ENCODE peak calls at places on chromosomes 11 and 22, in ten cellular contexts. One of them, this sample, is unnamed.
A peak's percentile ranks its signal among the peaks of the same experiment; 100 is the strongest.

GRCh38 chr22:48898524-48899377 is 928.9 kb downstream of the BRD1 start:
- DNase-seq in D721Med: no peak
- DNase-seq in A549: no peak
- DNase-seq in IMR-90: no peak
- DNase-seq in Calu3: no peak
- DNase-seq in activated CD8-positive, alpha-beta T cell treated with anti-CD3 and anti-CD28 coated beads for 36 hours: no peak
- DNase-seq in kidney: no peak
- DNase-seq in mucosa of descending colon: no peak
- DNase-seq in Caco-2: no peak
- DNase-seq in nephron progenitor cell: no peak
- DNase-seq in this sample: peak; percentile 21

GRCh38 chr11:116513894-116514293 is 258.9 kb downstream of the BUD13 start:
- DNase-seq in mucosa of descending colon: no peak
- DNase-seq in kidney: no peak
- DNase-seq in Calu3: peak; percentile 36
- DNase-seq in Caco-2: peak; percentile 60
- DNase-seq in activated CD8-positive, alpha-beta T cell treated with anti-CD3 and anti-CD28 coated beads for 36 hours: peak; percentile 52
- DNase-seq in IMR-90: peak; percentile 28
- DNase-seq in D721Med: no peak
- DNase-seq in A549: no peak
- DNase-seq in nephron progenitor cell: peak; percentile 53
- DNase-seq in this sample: no peak

GRCh38 chr11:127862406-127862805 is 725.0 kb downstream of the ETS1 start:
- DNase-seq in A549: no peak
- DNase-seq in Caco-2: peak; percentile 20
- DNase-seq in Calu3: no peak
- DNase-seq in D721Med: no peak
- DNase-seq in IMR-90: no peak
- DNase-seq in activated CD8-positive, alpha-beta T cell treated with anti-CD3 and anti-CD28 coated beads for 36 hours: no peak
- DNase-seq in mucosa of descending colon: no peak
- DNase-seq in kidney: no peak
- DNase-seq in nephron progenitor cell: no peak
- DNase-seq in this sample: no peak

GRCh38 chr11:13183094-13183825 is 94.3 kb upstream of the BMAL1 start:
- DNase-seq in mucosa of descending colon: no peak
- DNase-seq in kidney: no peak
- DNase-seq in Caco-2: peak; percentile 22
- DNase-seq in D721Med: no peak
- DNase-seq in activated CD8-positive, alpha-beta T cell treated with anti-CD3 and anti-CD28 coated beads for 36 hours: peak; percentile 34
- DNase-seq in Calu3: no peak
- DNase-seq in nephron progenitor cell: no peak
- DNase-seq in A549: peak; percentile 48
- DNase-seq in IMR-90: peak; percentile 54
- DNase-seq in this sample: no peak

GRCh38 chr11:100593321-100593720 is 93.8 kb upstream of the ARHGAP42 start:
- DNase-seq in nephron progenitor cell: no peak
- DNase-seq in Caco-2: no peak
- DNase-seq in Calu3: no peak
- DNase-seq in D721Med: peak; percentile 21
- DNase-seq in activated CD8-positive, alpha-beta T cell treated with anti-CD3 and anti-CD28 coated beads for 36 hours: no peak
- DNase-seq in IMR-90: peak; percentile 86
- DNase-seq in kidney: no peak
- DNase-seq in A549: no peak
- DNase-seq in mucosa of descending colon: no peak
- DNase-seq in this sample: no peak

GRCh38 chr11:10670099-10670498 is 23.5 kb downstream of the IRAG1 start:
- DNase-seq in A549: no peak
- DNase-seq in D721Med: no peak
- DNase-seq in activated CD8-positive, alpha-beta T cell treated with anti-CD3 and anti-CD28 coated beads for 36 hours: no peak
- DNase-seq in kidney: no peak
- DNase-seq in mucosa of descending colon: no peak
- DNase-seq in IMR-90: no peak
- DNase-seq in Caco-2: no peak
- DNase-seq in nephron progenitor cell: no peak
- DNase-seq in Calu3: no peak
- DNase-seq in this sample: no peak

GRCh38 chr11:103532133-103532788 is 423.0 kb downstream of the DYNC2H1 start:
- DNase-seq in mucosa of descending colon: no peak
- DNase-seq in Calu3: no peak
- DNase-seq in Caco-2: no peak
- DNase-seq in kidney: no peak
- DNase-seq in nephron progenitor cell: no peak
- DNase-seq in D721Med: no peak
- DNase-seq in IMR-90: peak; percentile 79
- DNase-seq in activated CD8-positive, alpha-beta T cell treated with anti-CD3 and anti-CD28 coated beads for 36 hours: no peak
- DNase-seq in A549: no peak
- DNase-seq in this sample: no peak

GRCh38 chr11:18106688-18107087 is 806 bp upstream of the SAAL1 start:
- DNase-seq in nephron progenitor cell: no peak
- DNase-seq in IMR-90: peak; percentile 65
- DNase-seq in mucosa of descending colon: no peak
- DNase-seq in activated CD8-positive, alpha-beta T cell treated with anti-CD3 and anti-CD28 coated beads for 36 hours: no peak
- DNase-seq in D721Med: no peak
- DNase-seq in A549: no peak
- DNase-seq in kidney: no peak
- DNase-seq in Calu3: no peak
- DNase-seq in Caco-2: no peak
- DNase-seq in this sample: no peak

GRCh38 chr11:101030692-101031091 is 98.9 kb downstream of the PGR start:
- DNase-seq in A549: no peak
- DNase-seq in Caco-2: no peak
- DNase-seq in nephron progenitor cell: no peak
- DNase-seq in IMR-90: no peak
- DNase-seq in Calu3: no peak
- DNase-seq in D721Med: no peak
- DNase-seq in activated CD8-positive, alpha-beta T cell treated with anti-CD3 and anti-CD28 coated beads for 36 hours: no peak
- DNase-seq in kidney: no peak
- DNase-seq in mucosa of descending colon: no peak
- DNase-seq in this sample: no peak

GRCh38 chr11:114183041-114183511 is 113.1 kb upstream of the NNMT start:
- DNase-seq in nephron progenitor cell: no peak
- DNase-seq in D721Med: no peak
- DNase-seq in activated CD8-positive, alpha-beta T cell treated with anti-CD3 and anti-CD28 coated beads for 36 hours: peak; percentile 85
- DNase-seq in A549: no peak
- DNase-seq in mucosa of descending colon: peak; percentile 82
- DNase-seq in Caco-2: no peak
- DNase-seq in IMR-90: no peak
- DNase-seq in Calu3: no peak
- DNase-seq in kidney: peak; percentile 84
- DNase-seq in this sample: no peak

GRCh38 chr11:58530236-58530635 is 22.3 kb upstream of the OR5B21 start:
- DNase-seq in Calu3: no peak
- DNase-seq in D721Med: no peak
- DNase-seq in Caco-2: no peak
- DNase-seq in A549: no peak
- DNase-seq in mucosa of descending colon: no peak
- DNase-seq in nephron progenitor cell: no peak
- DNase-seq in IMR-90: no peak
- DNase-seq in kidney: peak; percentile 27
- DNase-seq in activated CD8-positive, alpha-beta T cell treated with anti-CD3 and anti-CD28 coated beads for 36 hours: peak; percentile 18
- DNase-seq in this sample: no peak

GRCh38 chr11:92399702-92400101 is 175.1 kb downstream of the FAT3 start:
- DNase-seq in Caco-2: no peak
- DNase-seq in IMR-90: no peak
- DNase-seq in activated CD8-positive, alpha-beta T cell treated with anti-CD3 and anti-CD28 coated beads for 36 hours: no peak
- DNase-seq in A549: no peak
- DNase-seq in Calu3: no peak
- DNase-seq in D721Med: no peak
- DNase-seq in nephron progenitor cell: no peak
- DNase-seq in kidney: no peak
- DNase-seq in mucosa of descending colon: no peak
- DNase-seq in this sample: no peak

GRCh38 chr11:92396133-92396532 is 171.5 kb downstream of the FAT3 start:
- DNase-seq in Calu3: no peak
- DNase-seq in mucosa of descending colon: no peak
- DNase-seq in IMR-90: no peak
- DNase-seq in activated CD8-positive, alpha-beta T cell treated with anti-CD3 and anti-CD28 coated beads for 36 hours: no peak
- DNase-seq in A549: no peak
- DNase-seq in Caco-2: no peak
- DNase-seq in nephron progenitor cell: no peak
- DNase-seq in D721Med: no peak
- DNase-seq in kidney: no peak
- DNase-seq in this sample: no peak

GRCh38 chr11:92393218-92393617 is 168.6 kb downstream of the FAT3 start:
- DNase-seq in Caco-2: no peak
- DNase-seq in mucosa of descending colon: no peak
- DNase-seq in activated CD8-positive, alpha-beta T cell treated with anti-CD3 and anti-CD28 coated beads for 36 hours: no peak
- DNase-seq in A549: no peak
- DNase-seq in D721Med: no peak
- DNase-seq in Calu3: no peak
- DNase-seq in IMR-90: no peak
- DNase-seq in nephron progenitor cell: no peak
- DNase-seq in kidney: no peak
- DNase-seq in this sample: no peak

GRCh38 chr11:92401507-92401906 is 176.9 kb downstream of the FAT3 start:
- DNase-seq in kidney: no peak
- DNase-seq in D721Med: no peak
- DNase-seq in activated CD8-positive, alpha-beta T cell treated with anti-CD3 and anti-CD28 coated beads for 36 hours: no peak
- DNase-seq in A549: no peak
- DNase-seq in Caco-2: no peak
- DNase-seq in Calu3: no peak
- DNase-seq in IMR-90: no peak
- DNase-seq in nephron progenitor cell: no peak
- DNase-seq in mucosa of descending colon: no peak
- DNase-seq in this sample: no peak

DNA sequence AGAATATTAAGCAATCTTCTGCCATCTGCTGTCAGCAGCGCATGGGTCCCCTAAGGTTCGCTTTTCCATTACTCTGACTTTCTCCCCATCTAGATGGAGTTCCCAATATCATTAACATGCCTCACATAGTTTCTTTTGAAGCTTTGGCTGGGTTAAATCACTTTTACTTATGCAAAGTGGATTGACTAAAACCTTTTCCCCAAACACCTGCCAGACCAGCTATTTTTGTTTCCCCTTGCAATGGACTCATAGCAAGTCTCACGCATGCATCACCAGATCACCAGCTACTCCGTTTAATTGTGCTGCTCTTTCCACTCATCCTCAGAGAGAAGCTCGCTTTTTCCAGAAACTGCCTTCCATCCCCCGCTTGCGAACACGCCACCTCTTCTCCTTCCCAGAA is 172.7 kb downstream of the FAT3 start:
- DNase-seq in mucosa of descending colon: no peak
- DNase-seq in nephron progenitor cell: no peak
- DNase-seq in D721Med: no peak
- DNase-seq in A549: no peak
- DNase-seq in Caco-2: no peak
- DNase-seq in kidney: no peak
- DNase-seq in IMR-90: no peak
- DNase-seq in Calu3: no peak
- DNase-seq in activated CD8-positive, alpha-beta T cell treated with anti-CD3 and anti-CD28 coated beads for 36 hours: no peak
- DNase-seq in this sample: no peak
- TF ChIP-seq CTCF in mucosa of descending colon: no peak
- TF ChIP-seq CTCF in nephron progenitor cell: no peak
- TF ChIP-seq CTCF in D721Med: peak; percentile 32
- TF ChIP-seq CTCF in A549: no peak
- TF ChIP-seq CTCF in Caco-2: no peak
- TF ChIP-seq CTCF in kidney: no peak
- TF ChIP-seq CTCF in IMR-90: no peak
- TF ChIP-seq CTCF in Calu3: no peak
- TF ChIP-seq CTCF in activated CD8-positive, alpha-beta T cell treated with anti-CD3 and anti-CD28 coated beads for 36 hours: no peak
- TF ChIP-seq CTCF in this sample: no peak

GRCh38 chr11:86245369-86246292 is 1.1 kb downstream of the EED start:
- DNase-seq in D721Med: no peak
- DNase-seq in Caco-2: peak; percentile 57
- DNase-seq in Calu3: peak; percentile 39
- DNase-seq in kidney: no peak
- DNase-seq in A549: peak; percentile 14
- DNase-seq in mucosa of descending colon: no peak
- DNase-seq in IMR-90: peak; percentile 6
- DNase-seq in activated CD8-positive, alpha-beta T cell treated with anti-CD3 and anti-CD28 coated beads for 36 hours: peak; percentile 53
- DNase-seq in nephron progenitor cell: peak; percentile 19
- DNase-seq in this sample: no peak

GRCh38 chr11:86246293-86246675 is 1.7 kb downstream of the EED start:
- DNase-seq in mucosa of descending colon: no peak
- DNase-seq in activated CD8-positive, alpha-beta T cell treated with anti-CD3 and anti-CD28 coated beads for 36 hours: no peak
- DNase-seq in D721Med: no peak
- DNase-seq in kidney: no peak
- DNase-seq in nephron progenitor cell: no peak
- DNase-seq in A549: no peak
- DNase-seq in Caco-2: no peak
- DNase-seq in IMR-90: no peak
- DNase-seq in Calu3: no peak
- DNase-seq in this sample: no peak

GRCh38 chr11:86244063-86244521 is 461 bp upstream of the EED start:
- DNase-seq in D721Med: peak; percentile 40
- DNase-seq in activated CD8-positive, alpha-beta T cell treated with anti-CD3 and anti-CD28 coated beads for 36 hours: peak; percentile 89
- DNase-seq in kidney: peak; percentile 93
- DNase-seq in nephron progenitor cell: peak; percentile 88
- DNase-seq in A549: peak; percentile 93
- DNase-seq in mucosa of descending colon: peak; percentile 92
- DNase-seq in Caco-2: peak; percentile 97
- DNase-seq in IMR-90: peak; percentile 84
- DNase-seq in Calu3: peak; percentile 82
- DNase-seq in this sample: peak; percentile 90

GRCh38 chr11:86243377-86243776 is 1.2 kb upstream of the EED start:
- DNase-seq in Calu3: no peak
- DNase-seq in kidney: no peak
- DNase-seq in D721Med: no peak
- DNase-seq in IMR-90: no peak
- DNase-seq in mucosa of descending colon: no peak
- DNase-seq in activated CD8-positive, alpha-beta T cell treated with anti-CD3 and anti-CD28 coated beads for 36 hours: no peak
- DNase-seq in A549: no peak
- DNase-seq in nephron progenitor cell: no peak
- DNase-seq in Caco-2: no peak
- DNase-seq in this sample: no peak

GRCh38 chr11:86244522-86245368 is at the start of gene EED:
- DNase-seq in activated CD8-positive, alpha-beta T cell treated with anti-CD3 and anti-CD28 coated beads for 36 hours: peak; percentile 95
- DNase-seq in nephron progenitor cell: peak; percentile 97
- DNase-seq in mucosa of descending colon: peak; percentile 98
- DNase-seq in IMR-90: peak; percentile 94
- DNase-seq in Calu3: peak; percentile 94
- DNase-seq in Caco-2: peak; percentile 100
- DNase-seq in A549: peak; percentile 87
- DNase-seq in kidney: peak; percentile 99
- DNase-seq in D721Med: peak; percentile 48
- DNase-seq in this sample: peak; percentile 96
- TF ChIP-seq CTCF in activated CD8-positive, alpha-beta T cell treated with anti-CD3 and anti-CD28 coated beads for 36 hours: no peak
- TF ChIP-seq CTCF in nephron progenitor cell: no peak
- TF ChIP-seq CTCF in mucosa of descending colon: no peak
- TF ChIP-seq CTCF in IMR-90: no peak
- TF ChIP-seq CTCF in Calu3: no peak
- TF ChIP-seq CTCF in Caco-2: no peak
- TF ChIP-seq CTCF in A549: no peak
- TF ChIP-seq CTCF in kidney: no peak
- TF ChIP-seq CTCF in D721Med: no peak
- TF ChIP-seq CTCF in this sample: no peak

GRCh38 chr11:119307219-119307618 is 9.7 kb downstream of the MCAM start:
- DNase-seq in activated CD8-positive, alpha-beta T cell treated with anti-CD3 and anti-CD28 coated beads for 36 hours: no peak
- DNase-seq in Calu3: no peak
- DNase-seq in A549: no peak
- DNase-seq in mucosa of descending colon: no peak
- DNase-seq in IMR-90: no peak
- DNase-seq in nephron progenitor cell: no peak
- DNase-seq in kidney: no peak
- DNase-seq in D721Med: no peak
- DNase-seq in Caco-2: no peak
- DNase-seq in this sample: no peak
- TF ChIP-seq CTCF in activated CD8-positive, alpha-beta T cell treated with anti-CD3 and anti-CD28 coated beads for 36 hours: no peak
- TF ChIP-seq CTCF in Calu3: no peak
- TF ChIP-seq CTCF in A549: no peak
- TF ChIP-seq CTCF in mucosa of descending colon: no peak
- TF ChIP-seq CTCF in IMR-90: peak; percentile 30
- TF ChIP-seq CTCF in nephron progenitor cell: no peak
- TF ChIP-seq CTCF in kidney: no peak
- TF ChIP-seq CTCF in D721Med: peak; percentile 33
- TF ChIP-seq CTCF in Caco-2: peak; percentile 31
- TF ChIP-seq CTCF in this sample: no peak

GRCh38 chr11:87463486-87464102 is 425.9 kb downstream of the TMEM135 start:
- DNase-seq in Calu3: peak; percentile 12
- DNase-seq in kidney: no peak
- DNase-seq in Caco-2: peak; percentile 72
- DNase-seq in A549: peak; percentile 24
- DNase-seq in activated CD8-positive, alpha-beta T cell treated with anti-CD3 and anti-CD28 coated beads for 36 hours: no peak
- DNase-seq in IMR-90: peak; percentile 36
- DNase-seq in D721Med: peak; percentile 24
- DNase-seq in mucosa of descending colon: no peak
- DNase-seq in nephron progenitor cell: no peak
- DNase-seq in this sample: no peak
- TF ChIP-seq CTCF in Calu3: peak; percentile 16
- TF ChIP-seq CTCF in kidney: no peak
- TF ChIP-seq CTCF in Caco-2: peak; percentile 41
- TF ChIP-seq CTCF in A549: no peak
- TF ChIP-seq CTCF in activated CD8-positive, alpha-beta T cell treated with anti-CD3 and anti-CD28 coated beads for 36 hours: no peak
- TF ChIP-seq CTCF in IMR-90: peak; percentile 47
- TF ChIP-seq CTCF in D721Med: peak; percentile 49
- TF ChIP-seq CTCF in mucosa of descending colon: no peak
- TF ChIP-seq CTCF in nephron progenitor cell: peak; percentile 44
- TF ChIP-seq CTCF in this sample: peak; percentile 35

This sample was measured in mesothelial cell of epicardium.